ENCODE peak calls at places on chromosome 5, in six cellular contexts. M is body of pancreas, Q is lower lobe of right lung, F is neural crest cell, B is A549, C is OCI-LY7. W is an unnamed sample.
A peak's percentile ranks its signal among the peaks of the same experiment; 100 is the strongest.

GRCh38 chr5:98187945-98188344 is 585.5 kb upstream of the RGMB start:
- DNase-seq in M (no peak), Q (no peak), F (no peak), B (no peak), C (no peak), W (no peak)

GRCh38 chr5:150036513-150036912 is 36.0 kb downstream of the HMGXB3 start:
- DNase-seq in M (no peak), Q (no peak), F (no peak), B (peak; percentile 58), C (no peak), W (no peak)

GRCh38 chr5:82295959-82296557 is 17.9 kb upstream of the RPS23 start:
- DNase-seq in M (no peak), Q (no peak), F (no peak), B (no peak), C (no peak), W (no peak)

GRCh38 chr5:151094861-151095260 is 14.0 kb upstream of the TNIP1 start:
- DNase-seq in M (no peak), Q (no peak), F (no peak), B (no peak), C (no peak), W (no peak)

GRCh38 chr5:77390795-77391194 is 101.3 kb downstream of the WDR41 start:
- DNase-seq in M (no peak), Q (no peak), F (no peak), B (no peak), C (no peak), W (no peak)

GRCh38 chr5:40877371-40877988 is 31.8 kb upstream of the C7 start:
- DNase-seq in M (no peak), Q (no peak), F (no peak), B (no peak), C (no peak), W (no peak)

GRCh38 chr5:141903261-141903660 is 20.4 kb upstream of the DELE1 start:
- DNase-seq in M (no peak), Q (no peak), F (no peak), B (no peak), C (no peak), W (no peak)

GRCh38 chr5:68290260-68290674 is 74.7 kb downstream of the PIK3R1 start:
- DNase-seq in M (peak; percentile 45), Q (no peak), F (no peak), B (no peak), C (no peak), W (no peak)

GRCh38 chr5:171577940-171578856 is 158.8 kb downstream of the FGF18 start:
- DNase-seq in M (no peak), Q (no peak), F (peak; percentile 14), B (no peak), C (no peak), W (no peak)

GRCh38 chr5:139655727-139656271 is 7.7 kb downstream of the CXXC5 start:
- DNase-seq in M (peak; percentile 73), Q (peak; percentile 75), F (no peak), B (no peak), C (no peak), W (no peak)

GRCh38 chr5:40842351-40842750 is 1.2 kb downstream of the CARD6 start:
- DNase-seq in M (no peak), Q (no peak), F (no peak), B (peak; percentile 31), C (no peak), W (no peak)

GRCh38 chr5:138824516-138824915 is 50.6 kb downstream of the LRRTM2 start:
- DNase-seq in M (no peak), Q (no peak), F (no peak), B (no peak), C (no peak), W (peak; percentile 28)

GRCh38 chr5:134506054-134507039 is 19.1 kb upstream of the JADE2 start:
- DNase-seq in M (peak; percentile 98), Q (peak; percentile 76), F (no peak), B (peak; percentile 92), C (no peak), W (no peak)

GRCh38 chr5:135124128-135124527 is 90.1 kb upstream of the PITX1 start:
- DNase-seq in M (no peak), Q (no peak), F (no peak), B (no peak), C (no peak), W (no peak)

GRCh38 chr5:67038817-67039603 is 157.6 kb downstream of the CD180 start:
- DNase-seq in M (no peak), Q (no peak), F (no peak), B (no peak), C (no peak), W (no peak)

GRCh38 chr5:147303251-147303650 is 68.4 kb downstream of the STK32A start:
- DNase-seq in M (no peak), Q (no peak), F (no peak), B (no peak), C (no peak), W (no peak)

GRCh38 chr5:14112998-14113652 is 30.0 kb upstream of the TRIO start:
- DNase-seq in M (no peak), Q (no peak), F (no peak), B (no peak), C (no peak), W (no peak)

GRCh38 chr5:66892715-66893114 is 296.5 kb downstream of the MAST4 start:
- DNase-seq in M (no peak), Q (no peak), F (no peak), B (no peak), C (no peak), W (no peak)

GRCh38 chr5:141517902-141518610 is 29.2 kb downstream of the PCDHGC5 start:
- DNase-seq in M (no peak), Q (no peak), F (no peak), B (no peak), C (no peak), W (no peak)

GRCh38 chr5:68950111-68950510 is 143.7 kb upstream of the SLC30A5 start:
- DNase-seq in M (no peak), Q (no peak), F (no peak), B (no peak), C (no peak), W (peak; percentile 38)

GRCh38 chr5:57784106-57784505 is 301.5 kb upstream of the ACTBL2 start:
- DNase-seq in M (no peak), Q (no peak), F (no peak), B (no peak), C (no peak), W (no peak)

GRCh38 chr5:96522635-96523355 is 89.7 kb upstream of the PCSK1 start:
- DNase-seq in M (peak; percentile 58), Q (no peak), F (no peak), B (no peak), C (no peak), W (no peak)

GRCh38 chr5:96520345-96520744 is 87.3 kb upstream of the PCSK1 start:
- DNase-seq in M (no peak), Q (no peak), F (no peak), B (no peak), C (no peak), W (no peak)

GRCh38 chr5:96516631-96517071 is 83.6 kb upstream of the PCSK1 start:
- DNase-seq in M (no peak), Q (no peak), F (no peak), B (no peak), C (no peak), W (no peak)

DNA sequence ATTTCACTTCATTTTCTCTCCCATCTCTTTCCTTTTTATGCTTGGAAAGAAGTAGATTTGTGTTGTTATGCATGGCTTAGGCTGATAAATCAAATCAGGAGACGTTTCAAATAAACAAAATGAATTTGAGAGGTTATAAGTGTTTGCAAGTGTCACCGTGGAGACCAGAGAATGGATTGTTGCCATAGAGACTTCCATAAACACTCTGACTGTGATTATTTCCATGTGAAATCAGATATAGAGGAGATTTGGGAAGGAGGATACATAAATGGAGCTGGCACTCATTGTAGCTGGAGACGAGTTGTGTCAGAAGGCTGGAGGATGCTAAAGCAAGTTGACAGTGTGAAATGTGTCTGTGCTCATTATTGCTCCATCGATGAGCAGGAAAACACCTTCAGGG is 84.2 kb upstream of the PCSK1 start:
- DNase-seq in M (no peak), Q (no peak), F (no peak), B (no peak), C (no peak), W (no peak)
- TF ChIP-seq CTCF in M (no peak), Q (no peak), F (no peak), B (no peak), C (no peak), W (no peak)

GRCh38 chr5:5886353-5886752 is 463.9 kb downstream of the ICE1 start:
- DNase-seq in M (no peak), Q (no peak), F (no peak), B (no peak), C (no peak), W (no peak)

GRCh38 chr5:5885782-5886181 is 463.3 kb downstream of the ICE1 start:
- DNase-seq in M (no peak), Q (no peak), F (no peak), B (no peak), C (no peak), W (no peak)

GRCh38 chr5:5887818-5888217 is 465.3 kb downstream of the ICE1 start:
- DNase-seq in M (no peak), Q (no peak), F (no peak), B (no peak), C (no peak), W (no peak)

GRCh38 chr5:5884593-5884992 is 462.1 kb downstream of the ICE1 start:
- DNase-seq in M (no peak), Q (no peak), F (no peak), B (no peak), C (no peak), W (no peak)

GRCh38 chr5:5886812-5887486 is 464.5 kb downstream of the ICE1 start:
- DNase-seq in M (peak; percentile 28), Q (peak; percentile 51), F (peak; percentile 14), B (peak; percentile 63), C (peak; percentile 51), W (peak; percentile 39)
- TF ChIP-seq CTCF in M (peak; percentile 57), Q (peak; percentile 63), F (peak; percentile 73), B (peak; percentile 77), C (peak; percentile 78), W (peak; percentile 77)

DNA sequence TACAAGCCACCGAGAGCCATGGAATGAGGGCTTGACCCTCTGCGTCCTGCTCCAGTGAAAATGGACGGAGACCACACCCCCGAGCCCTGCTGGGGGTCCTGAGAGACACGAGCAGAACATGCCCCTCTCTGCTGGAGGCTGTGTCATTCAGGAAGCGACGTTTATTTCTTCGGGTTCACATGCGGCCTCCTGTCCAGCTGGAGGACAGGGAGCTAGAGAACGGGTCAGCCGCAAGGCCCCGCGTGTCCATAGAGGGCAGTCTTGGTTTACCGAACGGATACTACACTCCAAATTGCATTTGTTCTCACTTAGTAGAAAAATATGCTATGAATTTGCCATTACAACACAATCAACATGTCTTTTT is 36.1 kb downstream of the MRPL36 start:
- DNase-seq in M (peak; percentile 36), Q (peak; percentile 49), F (peak; percentile 53), B (peak; percentile 72), C (peak; percentile 48), W (peak; percentile 70)
- TF ChIP-seq CTCF in M (peak; percentile 47), Q (peak; percentile 64), F (peak; percentile 69), B (peak; percentile 61), C (peak; percentile 81), W (peak; percentile 58)

DNA sequence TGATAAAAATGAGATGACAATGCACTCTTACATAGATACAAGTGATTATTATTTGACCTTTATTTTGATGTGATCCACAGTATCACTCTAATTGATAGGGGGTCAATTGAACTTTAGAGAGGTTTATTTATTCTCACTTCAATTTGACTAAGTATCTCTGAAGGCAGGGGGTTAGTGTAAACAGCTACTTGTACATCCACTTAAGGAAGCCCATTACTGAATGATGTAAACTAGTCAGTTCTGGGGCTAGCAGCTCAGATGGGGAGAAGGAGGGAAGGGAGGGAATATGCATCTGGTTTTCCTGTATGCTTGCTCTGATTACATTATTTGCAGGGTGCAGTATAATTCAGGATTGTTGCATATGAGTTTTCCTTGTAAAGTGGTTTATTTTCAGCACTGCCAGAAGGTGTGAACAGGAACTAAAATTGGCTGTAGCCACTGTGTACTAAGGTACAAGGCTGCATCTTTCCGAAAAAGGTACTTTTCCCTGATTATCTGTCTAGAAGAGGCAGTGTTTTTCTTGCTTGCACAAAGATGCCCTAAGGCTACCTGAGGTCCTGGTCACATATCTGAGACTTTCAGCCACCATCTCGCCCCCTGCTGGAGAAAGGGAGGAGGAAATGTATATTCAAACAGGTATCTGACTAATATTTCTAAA is 51.2 kb downstream of the MRPS27 start:
- DNase-seq in M (peak; percentile 44), Q (no peak), F (peak; percentile 53), B (no peak), C (peak; percentile 62), W (peak; percentile 61)
- TF ChIP-seq CTCF in M (peak; percentile 43), Q (peak; percentile 66), F (peak; percentile 84), B (peak; percentile 67), C (peak; percentile 91), W (peak; percentile 82)

W was measured in glutamatergic neuron.